ENCODE peak calls at places on chromosomes 5 and 9, in nine cellular contexts. V is HepG2, E is mesothelial cell of epicardium, U is AG10803, S is omental fat pad, T is Caco-2, L is progenitor cell of endocrine pancreas, F is AG09309, P is body of pancreas. Z is an unnamed sample.

GRCh38 chr5:150065346-150065745 is 21.0 kb downstream of the CSF1R start:
- DNase-seq in T (no peak), S (no peak), F (no peak), V (peak), E (no peak), L (no peak), P (no peak), U (peak), Z (no peak)

GRCh38 chr5:149747833-149748366 is 17.8 kb downstream of the PPARGC1B start:
- DNase-seq in L (no peak), S (no peak), U (no peak), F (no peak), P (no peak), T (no peak), E (no peak), V (no peak), Z (no peak)

GRCh38 chr9:27425827-27426716 is 98.0 kb upstream of the IFNK start:
- DNase-seq in T (no peak), S (no peak), F (no peak), U (no peak), V (no peak), L (no peak), E (no peak), P (no peak), Z (no peak)

GRCh38 chr5:40904205-40904993 is 4.9 kb upstream of the C7 start:
- DNase-seq in F (peak), E (peak), P (peak), V (peak), S (no peak), U (peak), L (peak), T (peak), Z (peak)

GRCh38 chr9:37032713-37033112 is 1.4 kb downstream of the PAX5 start:
- DNase-seq in E (no peak), T (no peak), F (no peak), S (no peak), P (no peak), L (no peak), U (no peak), V (no peak), Z (no peak)

GRCh38 chr9:129640086-129640870 is 1.7 kb downstream of the ASB6 start:
- DNase-seq in P (peak), L (no peak), T (no peak), S (peak), U (no peak), F (no peak), V (no peak), E (peak), Z (no peak)

GRCh38 chr5:25028994-25029393 is 384.2 kb upstream of the CDH10 start:
- DNase-seq in P (peak), E (peak), T (no peak), L (no peak), S (no peak), V (no peak), F (no peak), U (no peak), Z (no peak)

GRCh38 chr9:83166369-83166768 is 103.4 kb upstream of the RASEF start:
- DNase-seq in V (peak), L (peak), F (no peak), P (peak), T (peak), U (no peak), S (no peak), E (no peak), Z (no peak)

GRCh38 chr5:158117467-158118165 is 258.7 kb upstream of the CLINT1 start:
- DNase-seq in P (no peak), F (no peak), S (no peak), U (peak), L (no peak), V (no peak), E (no peak), T (no peak), Z (no peak)

GRCh38 chr5:127922603-127923002 is 161.0 kb upstream of the SLC12A2 start:
- DNase-seq in F (no peak), V (no peak), L (no peak), U (no peak), P (no peak), S (no peak), E (no peak), T (no peak), Z (no peak)
- TF ChIP-seq CTCF in F (no peak), V (no peak), L (no peak), U (no peak), P (no peak), S (no peak), E (no peak), T (no peak), Z (no peak)

DNA sequence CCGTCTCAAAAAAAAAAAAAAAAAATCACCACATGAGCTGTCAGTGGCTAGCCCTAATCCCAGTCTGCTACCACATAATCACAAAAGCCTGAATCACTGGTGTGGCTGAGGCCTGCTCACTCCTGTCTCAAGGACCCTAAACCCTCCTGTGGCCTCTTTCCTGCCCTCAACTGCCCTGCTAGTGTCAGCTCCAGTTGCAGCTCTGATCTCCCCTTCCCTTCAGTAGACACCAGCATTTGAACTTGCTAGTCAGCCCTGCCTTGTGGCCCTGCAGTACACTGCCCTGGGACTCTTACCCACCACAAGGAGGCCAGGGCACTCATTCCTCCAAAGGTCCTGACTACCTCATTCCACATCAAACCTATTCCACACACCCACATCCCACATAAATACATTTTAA is 9.5 kb upstream of the P4HA2 start:
- DNase-seq in T (no peak), E (no peak), S (no peak), P (no peak), V (no peak), U (peak), L (no peak), F (no peak), Z (no peak)
- TF ChIP-seq CTCF in T (no peak), E (no peak), S (no peak), P (no peak), V (no peak), U (peak), L (no peak), F (peak), Z (no peak)

GRCh38 chr9:120714846-120715231 is 569 bp upstream of the MEGF9 start:
- DNase-seq in L (peak), U (no peak), V (no peak), P (no peak), F (no peak), T (no peak), S (no peak), E (no peak), Z (peak)
- TF ChIP-seq CTCF in L (no peak), U (no peak), V (peak), P (no peak), F (no peak), T (no peak), S (no peak), E (no peak), Z (no peak)

GRCh38 chr9:126009047-126009446 is 261.9 kb downstream of the PBX3 start:
- DNase-seq in S (no peak), U (no peak), F (no peak), T (peak), E (no peak), P (no peak), L (no peak), V (no peak), Z (no peak)
- TF ChIP-seq CTCF in S (no peak), U (peak), F (peak), T (no peak), E (no peak), P (no peak), L (no peak), V (peak), Z (peak)

GRCh38 chr5:43016217-43016779 is 23.8 kb downstream of the ANXA2R start:
- DNase-seq in E (no peak), U (no peak), S (no peak), L (no peak), T (no peak), V (no peak), P (no peak), F (no peak), Z (no peak)

GRCh38 chr5:43019293-43019614 is 20.9 kb downstream of the ANXA2R start:
- DNase-seq in L (no peak), F (no peak), U (no peak), V (no peak), E (no peak), T (no peak), P (no peak), S (no peak), Z (no peak)

GRCh38 chr5:43019615-43020293 is 20.4 kb downstream of the ANXA2R start:
- DNase-seq in P (peak), E (no peak), U (peak), S (no peak), F (no peak), L (no peak), V (peak), T (peak), Z (no peak)

GRCh38 chr5:43020294-43020711 is 19.8 kb downstream of the ANXA2R start:
- DNase-seq in L (no peak), S (no peak), T (peak), U (no peak), E (no peak), F (no peak), P (no peak), V (peak), Z (no peak)

GRCh38 chr5:43017438-43017820 is 22.7 kb downstream of the ANXA2R start:
- DNase-seq in T (no peak), P (no peak), S (no peak), F (no peak), V (peak), L (no peak), U (no peak), E (no peak), Z (no peak)
- TF ChIP-seq CTCF in T (no peak), P (no peak), S (no peak), F (no peak), V (no peak), L (no peak), U (no peak), E (no peak), Z (peak)

DNA sequence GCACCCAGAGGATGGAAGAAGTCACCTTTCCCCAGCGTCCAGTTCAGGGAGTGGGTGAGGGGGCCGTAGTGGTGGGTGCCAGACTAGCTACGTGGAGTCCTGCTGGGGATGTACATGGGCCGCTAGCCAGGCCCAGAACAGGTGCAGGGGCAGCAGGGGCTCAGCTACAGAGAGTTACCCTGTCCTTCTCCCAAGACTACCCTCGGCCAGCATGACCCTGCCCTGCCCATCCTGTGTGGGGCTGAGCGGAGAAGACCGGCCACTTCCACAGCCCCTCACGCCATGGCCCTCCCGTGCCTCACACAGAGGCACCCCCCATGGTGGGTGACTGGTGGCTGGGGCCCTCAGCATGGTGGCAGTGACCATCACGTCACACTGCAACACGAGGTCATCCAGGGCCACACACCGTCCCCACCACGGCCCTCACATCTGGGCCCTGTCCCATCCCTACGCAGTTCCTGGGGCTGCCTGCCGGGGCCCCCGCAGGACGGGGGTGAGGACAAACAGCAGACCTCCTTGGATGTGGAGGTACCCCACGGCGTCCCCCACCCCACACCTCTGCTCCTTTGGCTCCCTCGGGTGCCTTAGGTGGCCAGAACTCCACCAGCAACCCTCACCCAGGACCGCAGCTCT is 977 bp upstream of the DPP7 start:
- DNase-seq in V (no peak), F (no peak), T (no peak), E (no peak), S (no peak), L (no peak), P (no peak), U (no peak), Z (no peak)
- TF ChIP-seq CTCF in V (no peak), F (no peak), T (no peak), E (no peak), S (no peak), L (no peak), P (no peak), U (no peak), Z (no peak)

GRCh38 chr5:168290902-168291280 is 554 bp upstream of the WWC1 start:
- DNase-seq in V (no peak), L (no peak), P (no peak), U (no peak), T (no peak), S (no peak), E (no peak), F (no peak), Z (no peak)

GRCh38 chr5:168291281-168291960 is at the start of gene WWC1:
- DNase-seq in L (peak), F (no peak), S (no peak), U (no peak), T (peak), V (peak), E (peak), P (peak), Z (peak)

GRCh38 chr5:168295574-168296201 is 4.2 kb downstream of the WWC1 start:
- DNase-seq in U (peak), V (no peak), T (peak), L (peak), E (peak), S (no peak), P (peak), F (peak), Z (no peak)

GRCh38 chr5:168292783-168293696 is 1.6 kb downstream of the WWC1 start:
- DNase-seq in L (no peak), U (no peak), V (no peak), F (no peak), T (peak), S (no peak), P (no peak), E (no peak), Z (no peak)

DNA sequence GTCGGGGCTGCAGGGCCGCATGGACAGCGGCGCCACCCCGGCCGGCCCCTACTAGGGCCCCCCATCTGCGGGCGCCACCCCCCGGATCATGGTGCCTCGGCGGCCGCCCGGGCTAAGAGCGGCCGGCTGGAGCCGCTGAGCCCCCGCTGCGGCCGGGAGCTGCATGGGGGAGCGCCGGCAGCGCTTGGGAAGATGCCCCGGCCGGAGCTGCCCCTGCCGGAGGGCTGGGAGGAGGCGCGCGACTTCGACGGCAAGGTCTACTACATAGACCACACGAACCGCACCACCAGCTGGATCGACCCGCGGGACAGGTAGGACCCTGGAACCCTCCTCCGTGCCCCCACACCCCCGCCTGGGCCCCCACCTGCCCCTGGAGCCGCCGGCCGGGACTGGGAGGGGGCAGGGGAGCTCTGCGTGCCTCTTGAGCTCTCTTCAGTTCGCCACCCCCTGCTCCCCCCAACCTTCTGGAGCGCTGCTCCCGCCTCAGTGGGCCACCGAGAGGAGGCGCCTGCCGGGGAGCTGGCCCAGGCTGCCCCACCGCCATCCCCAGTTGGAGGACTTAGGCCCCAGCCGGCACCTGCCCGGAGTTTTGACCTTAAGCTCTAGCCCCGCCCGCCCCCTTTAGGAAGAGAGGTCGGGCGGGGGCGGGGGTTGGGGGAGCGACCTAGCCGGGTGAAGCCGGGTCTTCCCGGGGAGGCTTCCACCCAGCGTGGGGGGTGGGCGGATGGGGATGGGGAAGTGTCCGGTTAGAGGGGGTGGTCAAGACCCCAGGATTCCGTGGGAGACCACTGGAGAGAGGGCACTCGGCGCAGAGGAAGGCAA is 727 bp downstream of the WWC1 start:
- DNase-seq in E (peak), P (peak), T (peak), V (no peak), U (no peak), L (peak), F (no peak), S (no peak), Z (no peak)
- TF ChIP-seq CTCF in E (no peak), P (no peak), T (peak), V (peak), U (peak), L (peak), F (no peak), S (no peak), Z (no peak)

GRCh38 chr9:114155263-114155966 is at the start of gene COL27A1:
- DNase-seq in T (peak), L (peak), V (peak), S (peak), P (peak), U (peak), F (no peak), E (peak), Z (peak)

GRCh38 chr9:114157516-114158176 is 2.3 kb downstream of the COL27A1 start:
- DNase-seq in T (no peak), P (no peak), S (no peak), V (no peak), F (no peak), E (no peak), L (no peak), U (peak), Z (no peak)

GRCh38 chr9:114155967-114156294 is 594 bp downstream of the COL27A1 start:
- DNase-seq in V (no peak), T (peak), U (no peak), P (peak), L (peak), S (no peak), F (no peak), E (peak), Z (no peak)

GRCh38 chr9:114156311-114156657 is 947 bp downstream of the COL27A1 start:
- DNase-seq in U (no peak), V (no peak), P (no peak), F (no peak), T (no peak), L (no peak), E (no peak), S (no peak), Z (no peak)

GRCh38 chr9:114156658-114157421 is 1.5 kb downstream of the COL27A1 start:
- DNase-seq in V (no peak), T (peak), P (peak), U (peak), E (peak), F (peak), S (peak), L (peak), Z (peak)
- TF ChIP-seq CTCF in V (peak), T (no peak), P (no peak), U (peak), E (no peak), F (no peak), S (no peak), L (no peak), Z (no peak)

GRCh38 chr9:113011911-113012381 is at the start of gene ZNF883:
- DNase-seq in E (peak), L (peak), V (peak), T (no peak), S (no peak), U (peak), P (peak), F (no peak), Z (peak)
- TF ChIP-seq CTCF in E (no peak), L (peak), V (peak), T (no peak), S (no peak), U (peak), P (no peak), F (no peak), Z (no peak)

GRCh38 chr5:74903165-74903787 is 37.1 kb upstream of the FAM169A start:
- DNase-seq in S (no peak), E (no peak), U (no peak), T (peak), F (no peak), V (peak), L (peak), P (peak), Z (peak)
- TF ChIP-seq CTCF in S (no peak), E (peak), U (peak), T (peak), F (peak), V (peak), L (peak), P (peak), Z (peak)

Z was measured in neural crest cell.